ENCODE peak calls at places on chromosomes 16 and 17, in eight cellular contexts. One of them, this sample, is unnamed. For H3K9me3, the result is how much of the 10 kb centered on the place peaks cover.

GRCh38 chr17:35390156-35390555 is 16.7 kb upstream of the SLFN11 start:
- DNase-seq in CD4-positive, CD25-positive, alpha-beta regulatory T cell: no peak
- DNase-seq in GM23248: no peak
- DNase-seq in Caco-2: no peak
- DNase-seq in HCT116: no peak
- DNase-seq in A673: no peak
- DNase-seq in sigmoid colon: no peak
- DNase-seq in Peyer's patch: no peak
- DNase-seq in this sample: no peak

GRCh38 chr17:54902017-54902416 is 1.4 kb downstream of the TOM1L1 start:
- DNase-seq in GM23248: no peak
- DNase-seq in Peyer's patch: no peak
- DNase-seq in Caco-2: no peak
- DNase-seq in HCT116: no peak
- DNase-seq in sigmoid colon: no peak
- DNase-seq in A673: no peak
- DNase-seq in CD4-positive, CD25-positive, alpha-beta regulatory T cell: no peak
- DNase-seq in this sample: no peak

GRCh38 chr17:259341-259976 is 78.0 kb upstream of the DOC2B start:
- DNase-seq in Peyer's patch: peak
- DNase-seq in A673: no peak
- DNase-seq in Caco-2: no peak
- DNase-seq in CD4-positive, CD25-positive, alpha-beta regulatory T cell: no peak
- DNase-seq in HCT116: no peak
- DNase-seq in GM23248: no peak
- DNase-seq in sigmoid colon: peak
- DNase-seq in this sample: no peak

GRCh38 chr17:72030067-72030899 is 90.5 kb upstream of the SOX9 start:
- DNase-seq in HCT116: no peak
- DNase-seq in CD4-positive, CD25-positive, alpha-beta regulatory T cell: peak
- DNase-seq in Caco-2: no peak
- DNase-seq in Peyer's patch: peak
- DNase-seq in sigmoid colon: no peak
- DNase-seq in A673: peak
- DNase-seq in GM23248: peak
- DNase-seq in this sample: peak

GRCh38 chr16:51763072-51763658 is 612.1 kb upstream of the SALL1 start:
- DNase-seq in CD4-positive, CD25-positive, alpha-beta regulatory T cell: no peak
- DNase-seq in Peyer's patch: no peak
- DNase-seq in A673: peak
- DNase-seq in sigmoid colon: no peak
- DNase-seq in GM23248: no peak
- DNase-seq in Caco-2: no peak
- DNase-seq in HCT116: no peak
- DNase-seq in this sample: no peak

GRCh38 chr17:83106036-83106577 is 26.7 kb downstream of the METRNL start:
- DNase-seq in Peyer's patch: no peak
- DNase-seq in A673: no peak
- DNase-seq in sigmoid colon: no peak
- DNase-seq in Caco-2: no peak
- DNase-seq in GM23248: peak
- DNase-seq in HCT116: no peak
- DNase-seq in CD4-positive, CD25-positive, alpha-beta regulatory T cell: no peak
- DNase-seq in this sample: no peak

GRCh38 chr17:76153202-76153601 is 12.2 kb upstream of the FOXJ1 start:
- DNase-seq in sigmoid colon: peak
- DNase-seq in HCT116: no peak
- DNase-seq in CD4-positive, CD25-positive, alpha-beta regulatory T cell: no peak
- DNase-seq in A673: no peak
- DNase-seq in Caco-2: no peak
- DNase-seq in GM23248: no peak
- DNase-seq in Peyer's patch: peak
- DNase-seq in this sample: no peak

GRCh38 chr17:50533720-50534148 is 1.2 kb downstream of the EPN3 start:
- DNase-seq in Peyer's patch: peak
- DNase-seq in A673: peak
- DNase-seq in GM23248: peak
- DNase-seq in sigmoid colon: no peak
- DNase-seq in CD4-positive, CD25-positive, alpha-beta regulatory T cell: no peak
- DNase-seq in Caco-2: no peak
- DNase-seq in HCT116: no peak
- DNase-seq in this sample: no peak

GRCh38 chr16:68349838-68350410 is 39.1 kb downstream of the PRMT7 start:
- DNase-seq in sigmoid colon: no peak
- DNase-seq in Caco-2: no peak
- DNase-seq in HCT116: no peak
- DNase-seq in CD4-positive, CD25-positive, alpha-beta regulatory T cell: no peak
- DNase-seq in GM23248: no peak
- DNase-seq in Peyer's patch: no peak
- DNase-seq in A673: no peak
- DNase-seq in this sample: no peak

GRCh38 chr16:88610080-88610479 is 28.3 kb upstream of the IL17C start:
- DNase-seq in Caco-2: no peak
- DNase-seq in HCT116: no peak
- DNase-seq in Peyer's patch: no peak
- DNase-seq in sigmoid colon: no peak
- DNase-seq in A673: no peak
- DNase-seq in CD4-positive, CD25-positive, alpha-beta regulatory T cell: no peak
- DNase-seq in GM23248: no peak
- DNase-seq in this sample: no peak

GRCh38 chr17:17754719-17755686 is 73.7 kb downstream of the RAI1 start:
- DNase-seq in HCT116: no peak
- DNase-seq in GM23248: no peak
- DNase-seq in Caco-2: no peak
- DNase-seq in CD4-positive, CD25-positive, alpha-beta regulatory T cell: no peak
- DNase-seq in Peyer's patch: no peak
- DNase-seq in sigmoid colon: no peak
- DNase-seq in A673: no peak
- DNase-seq in this sample: no peak

GRCh38 chr17:82356028-82356427 is 3.0 kb upstream of the TEX19 start:
- DNase-seq in sigmoid colon: no peak
- DNase-seq in Peyer's patch: peak
- DNase-seq in HCT116: no peak
- DNase-seq in GM23248: no peak
- DNase-seq in Caco-2: peak
- DNase-seq in A673: no peak
- DNase-seq in CD4-positive, CD25-positive, alpha-beta regulatory T cell: no peak
- DNase-seq in this sample: no peak

GRCh38 chr17:76529643-76530488 is 7.6 kb downstream of the CYGB start:
- DNase-seq in CD4-positive, CD25-positive, alpha-beta regulatory T cell: no peak
- DNase-seq in GM23248: peak
- DNase-seq in HCT116: no peak
- DNase-seq in Peyer's patch: peak
- DNase-seq in A673: peak
- DNase-seq in sigmoid colon: peak
- DNase-seq in Caco-2: no peak
- DNase-seq in this sample: peak

GRCh38 chr17:31433091-31433790 is 41.8 kb downstream of the RAB11FIP4 start:
- DNase-seq in HCT116: no peak
- DNase-seq in A673: no peak
- DNase-seq in CD4-positive, CD25-positive, alpha-beta regulatory T cell: peak
- DNase-seq in Peyer's patch: no peak
- DNase-seq in GM23248: no peak
- DNase-seq in sigmoid colon: no peak
- DNase-seq in Caco-2: no peak
- DNase-seq in this sample: no peak

GRCh38 chr16:87076950-87077749 is 240.0 kb downstream of the C16orf95 start:
- DNase-seq in GM23248: peak
- DNase-seq in Caco-2: peak
- DNase-seq in sigmoid colon: peak
- DNase-seq in CD4-positive, CD25-positive, alpha-beta regulatory T cell: peak
- DNase-seq in A673: peak
- DNase-seq in HCT116: peak
- DNase-seq in Peyer's patch: peak
- DNase-seq in this sample: peak

GRCh38 chr17:48930435-48930873 is 14.2 kb downstream of the SNF8 start:
- DNase-seq in GM23248: no peak
- DNase-seq in Caco-2: peak
- DNase-seq in HCT116: no peak
- DNase-seq in A673: no peak
- DNase-seq in CD4-positive, CD25-positive, alpha-beta regulatory T cell: no peak
- DNase-seq in sigmoid colon: no peak
- DNase-seq in Peyer's patch: no peak
- DNase-seq in this sample: no peak

DNA sequence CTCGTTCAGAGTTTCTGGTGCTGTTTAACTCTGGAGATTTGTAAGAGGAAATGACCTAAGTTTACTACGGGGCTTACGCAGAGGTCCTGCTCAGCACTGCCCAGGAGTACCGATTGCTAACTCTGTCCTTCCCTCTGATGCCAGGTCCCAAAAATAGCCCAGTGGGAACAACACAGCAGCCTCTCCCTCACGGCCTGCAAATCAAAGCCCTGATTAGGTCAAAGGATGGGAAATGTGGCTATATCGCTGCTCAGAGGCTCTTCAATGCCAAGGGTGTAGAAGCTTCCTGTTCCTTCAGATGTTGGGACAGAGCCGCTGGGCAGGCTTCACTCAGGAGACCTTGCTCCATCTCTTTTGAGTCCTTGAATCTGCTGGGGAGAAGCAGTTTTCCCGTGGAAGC is 174.2 kb upstream of the KCNJ16 start:
- DNase-seq in HCT116: no peak
- DNase-seq in A673: no peak
- DNase-seq in sigmoid colon: no peak
- DNase-seq in Caco-2: no peak
- DNase-seq in CD4-positive, CD25-positive, alpha-beta regulatory T cell: no peak
- DNase-seq in Peyer's patch: no peak
- DNase-seq in GM23248: no peak
- DNase-seq in this sample: no peak
- H3K9me3 ChIP-seq in HCT116: under half
- H3K9me3 ChIP-seq in A673: under half
- H3K9me3 ChIP-seq in sigmoid colon: under half
- H3K9me3 ChIP-seq in Caco-2: under half
- H3K9me3 ChIP-seq in CD4-positive, CD25-positive, alpha-beta regulatory T cell: under half
- H3K9me3 ChIP-seq in Peyer's patch: under half
- H3K9me3 ChIP-seq in GM23248: under half
- H3K9me3 ChIP-seq in this sample: under half

DNA sequence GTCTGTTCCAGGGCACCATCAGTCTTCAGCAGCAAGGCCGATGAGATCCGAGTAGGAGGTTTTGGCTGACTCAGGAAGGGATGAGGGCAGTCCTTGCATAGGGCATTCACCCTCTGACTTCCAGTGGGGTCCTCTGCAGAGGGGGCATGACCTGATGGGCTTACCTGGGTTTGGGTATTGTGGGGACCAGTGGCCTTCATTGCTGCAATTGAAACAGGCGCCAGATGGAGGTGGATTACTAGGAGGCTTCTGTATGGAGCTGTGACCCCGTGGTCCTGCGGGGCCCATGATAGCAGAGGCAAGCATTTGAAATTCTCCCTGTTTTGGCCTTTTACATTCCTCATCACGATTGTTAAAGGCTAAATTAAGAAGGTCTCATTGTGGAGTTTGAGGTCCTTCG is 2448.7 kb downstream of the TP53TG3F start:
- DNase-seq in sigmoid colon: no peak
- DNase-seq in CD4-positive, CD25-positive, alpha-beta regulatory T cell: no peak
- DNase-seq in Caco-2: no peak
- DNase-seq in GM23248: no peak
- DNase-seq in A673: no peak
- DNase-seq in HCT116: no peak
- DNase-seq in Peyer's patch: no peak
- DNase-seq in this sample: no peak
- H3K9me3 ChIP-seq in sigmoid colon: under half
- H3K9me3 ChIP-seq in CD4-positive, CD25-positive, alpha-beta regulatory T cell: under half
- H3K9me3 ChIP-seq in Caco-2: under half
- H3K9me3 ChIP-seq in GM23248: under half
- H3K9me3 ChIP-seq in A673: under half
- H3K9me3 ChIP-seq in HCT116: under half
- H3K9me3 ChIP-seq in Peyer's patch: under half
- H3K9me3 ChIP-seq in this sample: under half

DNA sequence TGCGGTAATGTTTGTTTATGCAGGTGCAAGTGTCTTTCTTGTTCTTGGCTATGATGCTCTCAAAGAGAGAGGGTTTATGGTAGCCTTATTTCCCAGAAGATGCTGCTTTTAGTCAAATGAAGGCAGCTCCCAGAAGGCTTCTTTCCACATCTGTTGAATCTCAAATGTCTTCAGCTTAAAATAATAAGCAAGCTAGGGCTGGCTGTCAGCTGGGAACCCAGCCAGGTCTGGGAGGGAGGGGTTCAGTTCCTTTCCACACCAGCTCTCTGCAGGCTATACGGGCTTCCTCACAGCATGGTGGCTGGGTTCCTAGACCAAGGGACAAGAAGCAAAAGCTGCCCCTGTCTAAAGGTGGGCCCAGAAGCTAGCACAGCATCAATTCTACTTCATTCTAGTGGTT is 47.4 kb upstream of the ATF7IP2 start:
- DNase-seq in GM23248: no peak
- DNase-seq in sigmoid colon: peak
- DNase-seq in HCT116: no peak
- DNase-seq in CD4-positive, CD25-positive, alpha-beta regulatory T cell: no peak
- DNase-seq in Caco-2: no peak
- DNase-seq in Peyer's patch: no peak
- DNase-seq in A673: no peak
- DNase-seq in this sample: peak
- H3K9me3 ChIP-seq in GM23248: under half
- H3K9me3 ChIP-seq in sigmoid colon: under half
- H3K9me3 ChIP-seq in HCT116: under half
- H3K9me3 ChIP-seq in CD4-positive, CD25-positive, alpha-beta regulatory T cell: under half
- H3K9me3 ChIP-seq in Caco-2: half or more
- H3K9me3 ChIP-seq in Peyer's patch: under half
- H3K9me3 ChIP-seq in A673: under half
- H3K9me3 ChIP-seq in this sample: under half

GRCh38 chr17:5183410-5183793 is 8.3 kb downstream of the ZNF594 start:
- DNase-seq in GM23248: no peak
- DNase-seq in A673: no peak
- DNase-seq in sigmoid colon: no peak
- DNase-seq in Peyer's patch: no peak
- DNase-seq in Caco-2: no peak
- DNase-seq in HCT116: no peak
- DNase-seq in CD4-positive, CD25-positive, alpha-beta regulatory T cell: no peak
- DNase-seq in this sample: no peak
- H3K9me3 ChIP-seq in GM23248: under half
- H3K9me3 ChIP-seq in A673: half or more
- H3K9me3 ChIP-seq in sigmoid colon: half or more
- H3K9me3 ChIP-seq in Peyer's patch: half or more
- H3K9me3 ChIP-seq in Caco-2: under half
- H3K9me3 ChIP-seq in HCT116: half or more
- H3K9me3 ChIP-seq in CD4-positive, CD25-positive, alpha-beta regulatory T cell: half or more
- H3K9me3 ChIP-seq in this sample: under half